ENCODE peak calls at places on chromosomes 4 and X, in seven cellular contexts. R, F, G, I, O, T and K are unnamed samples.

GRCh38 chrX:72304877-72305276 is 837 bp downstream of the CITED1 start:
- DNase-seq in R (no peak), T (peak; percentile 11), F (no peak), I (no peak), G (no peak), O (no peak), K (no peak)

GRCh38 chr4:6197433-6198174 is 2.7 kb downstream of the JAKMIP1 start:
- DNase-seq in I (no peak), G (no peak), R (peak; percentile 10), F (no peak), O (no peak), T (no peak), K (no peak)

GRCh38 chr4:77156912-77157858 is at the start of gene CCNG2:
- DNase-seq in O (no peak), R (peak; percentile 89), F (peak; percentile 97), T (no peak), G (peak; percentile 88), I (peak; percentile 32), K (no peak)

GRCh38 chrX:144730486-144730885 is 516.8 kb upstream of the SPANXN1 start:
- DNase-seq in I (peak; percentile 86), G (no peak), O (no peak), R (no peak), F (peak; percentile 3), T (no peak), K (no peak)

GRCh38 chrX:53312946-53313745 is 31.8 kb upstream of the IQSEC2 start:
- DNase-seq in O (no peak), R (peak; percentile 48), I (peak; percentile 66), G (no peak), T (peak; percentile 83), F (peak; percentile 56), K (no peak)

GRCh38 chr4:5887011-5887360 is 5.9 kb downstream of the CRMP1 start:
- DNase-seq in G (no peak), T (no peak), O (no peak), I (no peak), R (no peak), F (no peak), K (no peak)

GRCh38 chr4:5051692-5052423 is 578 bp downstream of the STK32B start:
- DNase-seq in G (peak; percentile 69), R (peak; percentile 37), F (no peak), T (peak; percentile 33), I (no peak), O (no peak), K (no peak)

GRCh38 chr4:110550260-110550659 is 72.6 kb downstream of the PITX2 start:
- DNase-seq in T (no peak), R (no peak), F (peak; percentile 14), I (peak; percentile 13), O (no peak), G (no peak), K (no peak)

GRCh38 chr4:40254961-40255721 is 58.3 kb downstream of the RHOH start:
- DNase-seq in T (peak; percentile 47), G (no peak), O (no peak), I (peak; percentile 36), F (peak; percentile 46), R (no peak), K (no peak)

GRCh38 chr4:1399508-1400190 is 6.6 kb downstream of the NKX1-1 start:
- DNase-seq in F (no peak), I (no peak), O (no peak), R (peak; percentile 8), T (no peak), G (no peak), K (no peak)

GRCh38 chr4:69640289-69640688 is 847 bp upstream of the UGT2A2 start:
- DNase-seq in I (no peak), R (no peak), T (no peak), O (no peak), G (no peak), F (no peak), K (no peak)

GRCh38 chr4:10003666-10004065 is 17.6 kb downstream of the SLC2A9 start:
- DNase-seq in T (peak; percentile 66), F (no peak), O (no peak), R (no peak), G (no peak), I (no peak), K (no peak)

GRCh38 chrX:23656684-23657083 is 10.6 kb upstream of the PRDX4 start:
- DNase-seq in I (peak; percentile 24), F (peak; percentile 3), G (no peak), R (no peak), O (peak; percentile 26), T (no peak), K (no peak)

GRCh38 chrX:114797494-114797893 is 213.6 kb downstream of the HTR2C start:
- DNase-seq in F (peak; percentile 3), I (no peak), T (no peak), G (no peak), O (no peak), R (no peak), K (no peak)

GRCh38 chr4:6885953-6886557 is 23.6 kb upstream of the TBC1D14 start:
- DNase-seq in I (peak; percentile 73), R (peak; percentile 67), F (peak; percentile 60), G (no peak), O (no peak), T (peak; percentile 98), K (peak; percentile 79)

GRCh38 chrX:53290441-53291041 is 9.2 kb upstream of the IQSEC2 start:
- DNase-seq in R (no peak), F (no peak), I (no peak), G (no peak), T (no peak), O (no peak), K (no peak)

GRCh38 chr4:32396504-32396903 is 1676.3 kb downstream of the PCDH7 start:
- DNase-seq in T (no peak), I (no peak), O (no peak), R (no peak), G (no peak), F (no peak), K (no peak)

GRCh38 chrX:4322916-4323315 is 609.5 kb upstream of the PRKX start:
- DNase-seq in O (no peak), F (no peak), G (no peak), I (no peak), T (no peak), R (no peak), K (no peak)

GRCh38 chrX:129719268-129719667 is 19.5 kb upstream of the XPNPEP2 start:
- DNase-seq in G (no peak), T (no peak), O (no peak), I (no peak), R (no peak), F (no peak), K (no peak)

GRCh38 chrX:107716045-107716684 is 59.4 kb downstream of the TSC22D3 start:
- DNase-seq in O (no peak), R (no peak), T (peak; percentile 42), F (peak; percentile 37), I (peak; percentile 19), G (peak; percentile 69), K (no peak)

GRCh38 chr4:82201303-82201702 is 172.5 kb downstream of the HNRNPD start:
- DNase-seq in T (no peak), R (no peak), F (peak; percentile 12), I (peak; percentile 14), O (no peak), G (no peak), K (no peak)

GRCh38 chrX:46954716-46955115 is 42.5 kb downstream of the JADE3 start:
- DNase-seq in R (no peak), G (no peak), O (no peak), T (no peak), I (no peak), F (no peak), K (no peak)

GRCh38 chr4:13461511-13461910 is 22.6 kb downstream of the RAB28 start:
- DNase-seq in F (peak; percentile 49), R (no peak), G (no peak), T (no peak), I (no peak), O (no peak), K (no peak)

GRCh38 chrX:72245461-72246089 is 6.7 kb upstream of the ERCC6L start:
- DNase-seq in T (peak; percentile 54), R (peak; percentile 24), O (no peak), F (peak; percentile 67), G (no peak), I (peak; percentile 67), K (no peak)

GRCh38 chrX:83108278-83108677 is 399.8 kb upstream of the POU3F4 start:
- DNase-seq in F (no peak), G (no peak), O (no peak), T (no peak), R (no peak), I (no peak), K (no peak)
- TF ChIP-seq CTCF in F (no peak), G (no peak), O (no peak), T (no peak), R (no peak), I (no peak), K (no peak)

DNA sequence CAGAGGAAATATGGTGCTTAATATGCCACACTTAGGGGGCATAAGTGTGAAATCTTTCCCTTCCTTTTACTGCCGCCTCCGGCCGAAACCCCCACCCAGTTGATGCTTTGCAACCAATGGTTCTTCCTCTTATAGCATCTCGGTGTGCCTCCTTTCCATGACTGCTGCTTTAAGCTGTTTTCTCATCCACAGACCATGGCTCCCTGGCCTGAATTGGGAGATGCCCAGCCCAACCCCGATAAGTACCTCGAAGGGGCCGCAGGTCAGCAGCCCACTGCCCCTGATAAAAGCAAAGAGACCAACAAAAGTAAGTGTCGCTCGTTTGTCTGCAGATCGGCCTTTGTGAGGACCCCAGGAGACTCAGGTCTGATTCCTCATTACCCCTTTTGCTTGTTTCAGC is 6.7 kb downstream of the SLC34A2 start:
- DNase-seq in O (no peak), I (no peak), G (no peak), R (no peak), F (no peak), T (no peak), K (no peak)
- H3K4me3 ChIP-seq in O (no peak overlapping the region), I (no peak overlapping the region), G (no peak overlapping the region), R (no peak overlapping the region), F (no peak overlapping the region), T (no peak overlapping the region), K (no peak overlapping the region)

GRCh38 chrX:83771664-83772063 is 89.3 kb upstream of the CYLC1 start:
- DNase-seq in F (no peak), T (peak; percentile 6), I (no peak), R (no peak), G (no peak), O (no peak), K (no peak)
- TF ChIP-seq CTCF in F (no peak), T (peak; percentile 16), I (no peak), R (no peak), G (no peak), O (no peak), K (no peak)

GRCh38 chr4:41281038-41281634 is 24.4 kb downstream of the UCHL1 start:
- DNase-seq in I (peak; percentile 85), O (no peak), G (no peak), F (peak; percentile 84), R (peak; percentile 30), T (peak; percentile 85), K (peak; percentile 43)

GRCh38 chr4:41282362-41282761 is 25.6 kb downstream of the UCHL1 start:
- DNase-seq in O (no peak), G (no peak), I (no peak), R (no peak), F (no peak), T (no peak), K (no peak)

GRCh38 chr4:41285202-41285876 is 28.6 kb downstream of the UCHL1 start:
- DNase-seq in T (no peak), O (no peak), G (no peak), I (peak; percentile 5), F (no peak), R (no peak), K (no peak)

DNA sequence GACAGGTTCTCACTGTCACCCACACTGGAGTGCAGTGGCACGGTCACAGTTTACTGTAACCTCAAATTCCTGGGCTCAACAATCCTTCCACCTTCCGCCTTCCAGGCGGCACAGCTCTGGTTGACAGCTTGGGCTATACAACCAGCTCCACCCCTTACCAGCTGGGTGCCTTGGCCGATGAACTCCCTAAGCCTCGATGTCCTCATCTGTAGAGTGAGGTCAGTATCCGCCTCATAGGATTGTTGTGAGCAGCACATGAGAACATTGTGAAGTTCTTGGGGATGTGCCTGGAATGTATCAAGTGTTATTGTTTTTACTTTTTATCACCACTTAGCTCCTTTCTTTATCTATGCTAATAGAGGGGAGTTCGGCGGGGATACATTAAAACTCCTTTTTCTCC is 23.3 kb downstream of the UCHL1 start:
- DNase-seq in R (no peak), O (no peak), T (no peak), I (peak; percentile 57), G (no peak), F (peak; percentile 57), K (no peak)
- H3K4me3 ChIP-seq in R (no peak overlapping the region), O (no peak overlapping the region), T (no peak overlapping the region), I (no peak overlapping the region), G (no peak overlapping the region), F (no peak overlapping the region), K (no peak overlapping the region)